ENCODE peak calls at places on chromosomes 11 and 22, in four cellular contexts. R is kidney epithelial cell, H is type B pancreatic cell, L is lower leg skin. A is an unnamed sample.

GRCh38 chr22:44412136-44412731 is 85.8 kb downstream of the RTL6 start:
- DNase-seq in R (no peak), H (no peak), L (peak), A (no peak)

GRCh38 chr11:45580399-45580798 is 85.0 kb downstream of the CHST1 start:
- DNase-seq in R (peak), H (no peak), L (no peak), A (no peak)

GRCh38 chr11:133157180-133157579 is 375.1 kb downstream of the OPCML start:
- DNase-seq in R (no peak), H (no peak), L (peak), A (no peak)

GRCh38 chr22:23786752-23787599 is at the start of gene SMARCB1:
- DNase-seq in R (no peak), H (peak), L (peak), A (peak)

GRCh38 chr11:10109836-10110235 is 184.2 kb downstream of the SBF2 start:
- DNase-seq in R (no peak), H (no peak), L (no peak), A (no peak)

GRCh38 chr22:25141994-25142620 is 57.6 kb upstream of the CRYBB3 start:
- DNase-seq in R (no peak), H (no peak), L (no peak), A (no peak)

GRCh38 chr11:798093-798713 is at the start of gene SLC25A22:
- DNase-seq in R (no peak), H (peak), L (peak), A (peak)

GRCh38 chr22:50464451-50464850 is 10.4 kb downstream of the SBF1 start:
- DNase-seq in R (no peak), H (no peak), L (no peak), A (no peak)

GRCh38 chr11:57360991-57361390 is 20.0 kb downstream of the PRG3 start:
- DNase-seq in R (no peak), H (no peak), L (no peak), A (no peak)

GRCh38 chr11:118003021-118003423 is 16.8 kb downstream of the IL10RA start:
- DNase-seq in R (no peak), H (peak), L (peak), A (no peak)

GRCh38 chr11:124865181-124865901 is at the start of gene ROBO3:
- DNase-seq in R (no peak), H (peak), L (peak), A (no peak)

GRCh38 chr11:88231894-88232482 is 56.7 kb upstream of the RAB38 start:
- DNase-seq in R (no peak), H (no peak), L (no peak), A (no peak)

GRCh38 chr22:40107244-40107643 is 70.5 kb upstream of the TNRC6B start:
- DNase-seq in R (no peak), H (no peak), L (no peak), A (no peak)

GRCh38 chr11:59556115-59556882 is 45.0 kb downstream of the OR4D9 start:
- DNase-seq in R (no peak), H (peak), L (no peak), A (peak)

GRCh38 chr22:26642465-26643367 is 14.7 kb upstream of the MIAT start:
- DNase-seq in R (no peak), H (no peak), L (no peak), A (no peak)

GRCh38 chr11:106998126-106998525 is 20.1 kb downstream of the GUCY1A2 start:
- DNase-seq in R (no peak), H (no peak), L (no peak), A (no peak)

GRCh38 chr11:120695426-120695825 is 183.9 kb downstream of the GRIK4 start:
- DNase-seq in R (no peak), H (no peak), L (no peak), A (no peak)

GRCh38 chr22:47063071-47063509 is 300.6 kb downstream of the TBC1D22A start:
- DNase-seq in R (no peak), H (no peak), L (peak), A (no peak)

GRCh38 chr11:73311394-73311869 is 3.4 kb downstream of the ARHGEF17 start:
- DNase-seq in R (no peak), H (no peak), L (no peak), A (no peak)

GRCh38 chr11:66546368-66546965 is at the start of gene ACTN3:
- DNase-seq in R (no peak), H (no peak), L (no peak), A (no peak)

GRCh38 chr11:74627381-74627780 is 35.0 kb downstream of the POLD3 start:
- DNase-seq in R (no peak), H (no peak), L (no peak), A (no peak)

GRCh38 chr11:110100476-110101240 is 7.5 kb downstream of the ZC3H12C start:
- DNase-seq in R (no peak), H (no peak), L (no peak), A (no peak)

GRCh38 chr22:39593931-39594285 is 23.4 kb downstream of the CACNA1I start:
- DNase-seq in R (no peak), H (no peak), L (no peak), A (no peak)

GRCh38 chr11:33319965-33320813 is 63.0 kb downstream of the HIPK3 start:
- DNase-seq in R (no peak), H (no peak), L (no peak), A (no peak)

GRCh38 chr11:83456075-83456474 is 169.9 kb upstream of the CCDC90B start:
- DNase-seq in R (no peak), H (peak), L (no peak), A (no peak)

GRCh38 chr11:114650661-114651060 is 27.7 kb upstream of the NXPE2 start:
- DNase-seq in R (no peak), H (no peak), L (no peak), A (no peak)

GRCh38 chr11:3786781-3787428 is 10.4 kb downstream of the NUP98 start:
- DNase-seq in R (no peak), H (no peak), L (no peak), A (no peak)

GRCh38 chr11:63979426-63979825 is 5.0 kb downstream of the COX8A start:
- DNase-seq in R (no peak), H (no peak), L (no peak), A (no peak)

GRCh38 chr11:19867064-19867463 is 154.4 kb downstream of the NAV2 start:
- DNase-seq in R (no peak), H (no peak), L (no peak), A (no peak)

GRCh38 chr11:19861171-19861570 is 148.5 kb downstream of the NAV2 start:
- DNase-seq in R (no peak), H (no peak), L (no peak), A (no peak)

GRCh38 chr11:19868281-19868821 is 155.7 kb downstream of the NAV2 start:
- DNase-seq in R (no peak), H (no peak), L (no peak), A (no peak)

GRCh38 chr11:19866037-19866436 is 153.4 kb downstream of the NAV2 start:
- DNase-seq in R (no peak), H (no peak), L (no peak), A (no peak)

DNA sequence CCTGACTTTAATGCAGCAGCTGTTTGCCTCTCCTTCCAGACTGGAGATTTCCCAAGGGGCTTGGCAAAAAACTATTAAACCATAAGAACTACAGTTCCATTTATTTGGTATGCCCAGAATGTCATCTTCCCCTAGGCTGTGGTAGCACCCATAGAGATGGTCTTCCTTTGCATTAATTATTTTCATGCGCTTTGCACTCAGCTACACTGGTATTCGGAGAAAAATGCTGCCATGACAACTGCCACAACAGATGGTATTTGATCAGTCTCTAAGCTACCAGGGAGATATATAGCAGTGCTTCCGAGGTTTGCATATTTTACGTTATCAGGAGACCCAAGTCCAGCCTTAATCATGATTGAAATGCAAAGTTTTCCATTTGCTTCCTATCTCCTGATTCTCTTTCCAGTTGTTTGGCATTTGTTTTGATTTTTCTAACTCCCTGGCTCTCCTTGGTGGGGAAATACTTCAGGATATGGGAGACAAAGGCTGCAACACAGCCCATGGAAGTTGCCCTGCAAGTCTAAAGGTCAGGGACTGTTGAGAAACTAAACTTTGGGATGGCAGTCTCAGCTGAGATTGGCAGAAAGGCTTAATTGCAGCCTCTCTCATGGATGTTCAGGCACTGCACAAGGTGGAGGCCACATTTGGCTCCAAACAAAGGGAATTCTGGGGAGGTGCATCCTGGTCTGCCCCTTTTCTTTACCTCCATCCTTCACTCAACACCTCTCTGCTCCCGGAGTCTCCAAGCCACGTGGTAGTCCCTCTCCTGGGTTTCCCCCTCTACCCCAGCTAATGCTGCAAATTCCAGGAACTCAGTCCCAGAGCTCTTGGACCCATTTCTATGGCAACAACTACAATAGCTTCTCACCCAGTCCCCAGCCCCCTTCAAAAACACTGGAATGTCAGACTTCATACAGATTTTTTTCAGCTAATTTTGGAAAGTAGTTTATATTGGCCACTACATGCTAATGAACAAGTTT is 151.8 kb downstream of the NAV2 start:
- DNase-seq in R (no peak), H (no peak), L (no peak), A (no peak)
- TF ChIP-seq CTCF in R (no peak), H (no peak), L (no peak), A (no peak)

DNA sequence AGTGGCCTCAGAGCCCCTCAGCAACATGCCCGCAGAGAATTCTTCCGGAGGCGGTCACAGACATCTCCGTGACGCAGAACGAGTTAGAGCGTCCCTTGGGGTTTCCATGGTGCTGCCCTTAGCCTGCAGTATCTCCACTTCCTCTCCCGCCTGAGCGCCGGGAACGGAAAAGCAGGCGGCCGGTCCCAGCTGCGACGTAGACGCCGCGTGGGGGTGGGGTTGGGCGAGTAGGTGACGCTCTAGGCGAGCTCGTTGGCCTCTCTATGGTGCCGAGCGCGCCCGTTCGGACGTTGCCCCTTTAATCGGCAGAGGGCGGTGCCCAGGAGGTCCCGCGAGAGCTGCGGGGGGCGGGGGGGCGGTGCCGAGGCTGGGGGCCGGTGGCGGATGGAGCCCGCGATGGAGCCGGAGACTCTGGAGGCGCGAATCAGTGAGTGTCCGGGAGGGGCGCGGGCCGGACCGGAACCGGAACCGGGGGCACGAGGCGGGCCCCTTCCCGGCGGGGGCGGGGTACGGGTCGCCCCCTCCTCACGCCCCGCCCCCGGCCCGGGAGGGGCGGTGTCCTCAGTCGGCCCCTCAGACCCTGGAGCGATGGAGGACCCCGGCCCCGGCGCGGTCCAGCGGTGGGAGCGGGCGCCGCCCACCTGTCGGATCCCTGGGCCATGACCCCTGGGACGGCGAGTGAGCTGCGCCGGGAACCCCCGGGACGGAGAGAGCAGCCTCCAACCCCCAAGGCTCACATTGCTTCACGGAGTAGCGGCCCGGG is at the start of gene GGA1:
- DNase-seq in R (peak), H (peak), L (peak), A (peak)
- TF ChIP-seq CTCF in R (no peak), H (peak), L (no peak), A (no peak)

DNA sequence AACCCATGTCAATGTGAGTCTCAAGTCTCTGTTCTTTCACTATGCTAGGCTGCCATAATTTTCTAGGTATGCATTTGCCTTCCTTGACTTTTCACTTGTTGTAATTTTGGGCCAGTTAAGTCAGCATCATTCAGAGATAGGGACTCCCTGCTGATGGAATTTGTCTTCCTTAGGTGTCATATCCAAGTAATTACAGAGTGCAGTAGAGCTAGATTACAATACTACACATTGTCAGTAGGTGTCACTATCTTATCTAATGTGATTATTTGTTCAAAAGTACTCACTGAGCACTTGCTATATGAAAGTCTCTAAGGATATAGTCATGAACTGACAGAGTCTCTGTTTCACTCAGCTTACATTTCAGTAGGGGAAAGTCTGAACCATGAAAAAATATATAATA is 25.0 kb upstream of the SYN3 start:
- DNase-seq in R (no peak), H (no peak), L (no peak), A (no peak)
- TF ChIP-seq CTCF in R (no peak), H (peak), L (no peak), A (no peak)

GRCh38 chr22:17119481-17120202 is 1.5 kb downstream of the TMEM121B start:
- DNase-seq in R (no peak), H (no peak), L (no peak), A (no peak)
- TF ChIP-seq CTCF in R (peak), H (peak), L (no peak), A (no peak)

DNA sequence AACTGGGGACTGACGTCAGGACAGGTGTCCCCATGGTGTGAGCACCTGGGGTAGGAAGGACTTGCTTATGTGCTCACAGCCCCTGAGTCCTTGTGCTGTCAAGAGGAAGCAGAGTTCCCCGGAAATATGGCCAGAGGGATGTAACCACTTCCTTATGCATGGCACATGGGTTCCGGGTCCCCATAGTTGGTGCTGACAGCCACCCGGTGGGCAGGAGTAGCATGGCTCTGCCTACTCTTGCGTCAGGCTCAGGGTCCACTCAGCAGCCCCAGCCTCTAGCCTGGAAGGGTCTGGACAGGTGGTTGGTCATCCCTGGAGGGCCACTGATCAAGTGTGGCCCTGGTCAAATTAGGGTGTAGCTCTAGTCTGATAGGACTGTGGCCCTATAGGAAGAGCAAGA is 42.8 kb upstream of the CCND1 start:
- DNase-seq in R (no peak), H (no peak), L (peak), A (no peak)
- TF ChIP-seq CTCF in R (no peak), H (peak), L (no peak), A (peak)

GRCh38 chr22:41762980-41763779 is 37.3 kb upstream of the CCDC134 start:
- DNase-seq in R (no peak), H (no peak), L (no peak), A (no peak)
- TF ChIP-seq CTCF in R (peak), H (peak), L (no peak), A (peak)

GRCh38 chr11:86418929-86419328 is 44.2 kb downstream of the CCDC81 start:
- DNase-seq in R (no peak), H (no peak), L (no peak), A (no peak)
- TF ChIP-seq CTCF in R (no peak), H (peak), L (no peak), A (peak)

DNA sequence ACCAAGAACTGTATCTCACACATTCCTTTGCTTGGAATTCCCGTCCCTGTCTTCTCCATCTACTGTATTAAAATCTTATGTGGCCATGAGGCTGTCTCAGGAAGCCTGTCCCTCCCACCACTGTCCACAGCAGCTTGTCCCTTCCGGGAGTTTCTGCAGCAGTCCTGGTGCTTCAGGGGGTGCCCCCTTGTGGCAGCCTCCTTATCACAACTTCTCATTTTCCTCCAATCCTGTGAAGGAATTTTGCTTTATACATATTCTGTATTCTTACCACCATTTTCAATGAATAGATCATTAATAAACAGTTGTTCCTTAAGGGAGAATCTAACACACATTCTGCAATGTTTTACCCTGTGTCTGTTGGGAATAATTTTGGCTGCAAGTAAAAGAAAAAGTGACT is 220.4 kb upstream of the RAG2 start:
- DNase-seq in R (no peak), H (no peak), L (no peak), A (no peak)
- TF ChIP-seq CTCF in R (peak), H (peak), L (no peak), A (peak)

GRCh38 chr11:69301491-69302401 is 7.8 kb downstream of the MYEOV start:
- DNase-seq in R (peak), H (no peak), L (no peak), A (peak)
- TF ChIP-seq CTCF in R (no peak), H (no peak), L (no peak), A (no peak)

DNA sequence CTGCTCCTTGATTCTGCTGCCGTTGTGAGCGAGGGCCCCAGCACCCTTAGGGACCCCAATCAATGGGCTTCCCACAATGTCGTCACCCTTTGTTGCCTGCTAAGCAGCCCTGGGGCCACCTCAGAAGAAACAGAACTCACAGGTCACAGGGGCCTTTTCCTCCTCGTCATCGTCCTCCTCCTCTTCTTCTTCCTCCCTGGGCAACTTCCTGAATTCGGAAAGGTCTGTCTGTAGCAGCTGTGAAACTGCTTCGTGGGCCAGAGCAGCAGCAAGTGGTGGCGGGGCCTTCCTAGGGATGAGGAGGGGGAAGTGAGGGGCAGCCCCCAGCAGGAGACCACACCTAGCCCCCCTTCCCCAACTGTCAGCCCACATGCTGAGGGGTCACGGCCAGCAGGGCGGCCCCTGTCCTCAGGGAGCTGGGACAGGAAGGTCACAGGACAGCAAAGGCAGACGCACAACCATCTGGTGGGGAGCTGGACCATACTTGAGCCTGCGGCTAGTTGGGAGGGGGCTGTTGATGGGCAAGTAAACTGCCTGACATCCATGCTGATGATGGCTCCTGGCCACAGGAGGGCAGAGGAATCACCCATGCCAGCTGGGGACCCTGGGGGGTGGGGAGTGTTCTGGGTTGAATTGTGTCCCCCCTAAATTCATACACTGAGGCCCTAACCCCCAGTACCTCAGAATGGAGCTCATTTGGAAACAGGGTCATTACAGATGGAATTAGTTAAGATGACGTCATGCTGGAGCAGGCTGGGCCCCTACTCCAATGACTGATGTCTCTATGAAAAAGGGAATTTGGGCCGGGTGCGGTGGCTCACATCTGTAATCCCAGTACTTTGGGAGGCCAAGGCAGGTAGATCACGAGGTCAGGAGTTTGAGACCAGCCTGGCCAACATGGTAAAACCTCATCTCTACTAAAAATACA is 13.0 kb downstream of the PPM1F start:
- DNase-seq in R (no peak), H (no peak), L (no peak), A (no peak)
- TF ChIP-seq CTCF in R (no peak), H (no peak), L (no peak), A (no peak)